ENCODE peak calls at places on chromosome X, in seven cellular contexts. Q is GM12878, F is heart right ventricle, J is IMR-90, W is endodermal cell, X is aorta, Y is PC-3. C is an unnamed sample. For H3K36me3, the result is how much of the 10 kb centered on the place peaks cover.

GRCh38 chrX:15356444-15356843 is 21.1 kb upstream of the PIGA start:
- DNase-seq in Y (no peak), J (peak), Q (no peak), X (no peak), W (no peak), F (no peak), C (no peak)

GRCh38 chrX:124347242-124347641 is 879 bp downstream of the SH2D1A start:
- DNase-seq in W (no peak), X (no peak), Y (no peak), J (no peak), Q (no peak), F (no peak), C (no peak)

GRCh38 chrX:42975906-42976305 is 197.9 kb upstream of the PPP1R2C start:
- DNase-seq in X (no peak), J (no peak), W (no peak), F (no peak), Q (no peak), Y (no peak), C (no peak)

GRCh38 chrX:118448273-118448783 is 47.3 kb upstream of the DOCK11 start:
- DNase-seq in Q (no peak), J (peak), F (no peak), W (no peak), X (no peak), Y (no peak), C (no peak)

GRCh38 chrX:38726596-38726995 is 74.7 kb upstream of the MID1IP1 start:
- DNase-seq in X (no peak), J (no peak), Q (no peak), W (no peak), F (no peak), Y (no peak), C (no peak)

GRCh38 chrX:21926116-21926515 is 14.4 kb upstream of the SMS start:
- DNase-seq in J (peak), F (no peak), Q (no peak), Y (peak), X (no peak), W (no peak), C (no peak)

GRCh38 chrX:40987413-40987812 is 97.8 kb upstream of the USP9X start:
- DNase-seq in Y (no peak), Q (no peak), W (peak), F (no peak), J (no peak), X (no peak), C (no peak)

GRCh38 chrX:140815868-140816267 is 106.3 kb downstream of the LINC00632 start:
- DNase-seq in Y (peak), W (no peak), J (peak), X (no peak), Q (no peak), F (no peak), C (peak)

GRCh38 chrX:102976793-102977495 is 39.9 kb downstream of the RAB40AL start:
- DNase-seq in F (no peak), Q (no peak), X (no peak), Y (peak), J (peak), W (no peak), C (peak)

GRCh38 chrX:68652327-68652930 is 5.0 kb downstream of the STARD8 start:
- DNase-seq in X (no peak), J (peak), Y (no peak), W (no peak), F (peak), Q (no peak), C (no peak)

GRCh38 chrX:149877636-149878035 is 3.3 kb upstream of the MAGEA8 start:
- DNase-seq in Q (no peak), F (no peak), X (no peak), W (no peak), J (no peak), Y (peak), C (no peak)

GRCh38 chrX:113929004-113929403 is 654.9 kb upstream of the HTR2C start:
- DNase-seq in X (no peak), Y (peak), W (peak), J (peak), F (no peak), Q (no peak), C (no peak)

GRCh38 chrX:84187501-84188319 is at the start of gene RPS6KA6:
- DNase-seq in J (peak), F (peak), Q (no peak), X (peak), Y (peak), W (peak), C (peak)

GRCh38 chrX:153911798-153912197 is 7.3 kb downstream of the AVPR2 start:
- DNase-seq in W (no peak), X (no peak), Q (no peak), F (no peak), J (no peak), Y (no peak), C (no peak)
- H3K36me3 ChIP-seq in W (under half), X (under half), Q (under half), F (under half), J (under half), Y (under half), C (under half)

GRCh38 chrX:78946178-78946896 is 1.1 kb downstream of the P2RY10 start:
- DNase-seq in W (no peak), J (no peak), X (no peak), Y (no peak), Q (no peak), F (no peak), C (no peak)
- H3K4me3 ChIP-seq in W (no peak), J (no peak), X (no peak), Y (no peak), Q (peak), F (no peak), C (no peak)

DNA sequence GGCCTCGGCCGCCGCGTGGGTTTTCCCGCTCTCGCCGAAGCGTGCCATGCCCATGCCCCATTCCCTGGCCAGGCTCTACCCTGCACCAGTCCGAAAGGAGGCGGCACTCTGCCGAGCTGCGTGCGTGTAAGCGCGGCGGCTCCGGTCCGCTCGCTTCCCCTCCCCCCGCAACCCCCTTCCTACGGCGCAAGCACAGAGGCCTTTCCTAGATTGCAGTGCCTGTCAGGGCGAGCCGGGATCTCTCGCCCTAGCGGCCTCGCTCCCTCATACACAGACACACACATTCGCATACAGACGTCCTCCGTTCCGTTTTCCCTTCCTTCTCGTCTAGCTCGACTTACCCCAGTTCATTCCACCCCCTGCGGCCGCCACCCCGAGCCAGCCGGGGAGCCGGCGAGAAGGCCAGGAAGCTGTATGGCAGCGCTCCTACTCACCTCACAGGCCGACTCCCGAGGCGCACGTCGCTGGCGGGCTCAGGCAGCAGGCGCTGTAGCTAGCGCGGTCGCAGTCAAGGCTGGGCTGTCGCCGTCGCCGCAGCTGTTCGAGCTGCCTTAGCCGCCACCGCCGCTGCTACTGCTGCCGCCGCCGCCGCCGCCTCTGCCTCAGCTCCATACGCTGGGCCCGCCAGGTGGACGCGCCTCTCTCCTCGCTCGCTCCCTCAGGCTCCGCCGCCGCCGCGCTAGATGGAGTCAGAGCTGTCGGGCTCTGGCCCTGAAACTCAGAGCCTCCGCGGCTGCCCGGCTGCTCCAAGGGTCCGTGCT is 623 bp downstream of the NEXMIF start:
- DNase-seq in X (peak), Y (no peak), F (peak), Q (no peak), W (peak), J (no peak), C (peak)
- H3K27ac ChIP-seq in X (peak), Y (no peak), F (no peak), Q (peak), W (no peak), J (no peak), C (peak)

DNA sequence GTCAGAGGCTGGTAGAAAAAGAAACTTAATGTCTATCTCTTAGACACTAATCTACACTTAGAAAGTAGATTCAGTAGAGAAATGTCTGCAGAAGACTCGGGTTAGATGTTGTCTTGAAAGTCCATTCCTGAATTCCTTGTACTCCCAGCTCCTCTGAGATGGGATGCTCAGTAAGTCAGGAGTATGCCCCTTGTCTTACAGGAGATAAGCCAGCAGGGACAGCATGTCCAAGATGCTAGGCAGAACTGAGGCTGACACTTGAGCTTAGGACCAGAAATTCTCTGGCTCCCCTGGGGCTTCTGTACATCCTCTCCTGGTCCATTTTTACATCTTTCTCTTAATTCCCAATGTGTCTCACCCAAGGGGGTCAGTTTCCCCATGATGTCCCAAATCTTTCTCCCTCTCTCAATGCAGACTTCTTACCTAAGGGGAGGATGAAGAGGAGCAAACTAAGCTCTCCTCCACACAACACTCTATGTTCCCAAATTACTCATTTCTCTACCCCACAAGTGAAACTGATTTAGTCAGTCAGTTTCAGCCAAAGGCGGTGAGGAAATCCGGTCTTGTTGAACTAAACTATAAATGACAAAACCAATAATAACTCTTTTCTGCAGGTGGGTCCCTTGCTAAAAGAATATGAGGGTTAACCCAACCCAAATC is 558.2 kb upstream of the DIPK2B start:
- DNase-seq in Y (peak), Q (peak), W (no peak), F (no peak), X (no peak), J (peak), C (no peak)
- H3K36me3 ChIP-seq in Y (half or more), Q (under half), W (under half), F (under half), X (under half), J (under half), C (under half)

GRCh38 chrX:65677954-65678469 is 10.6 kb downstream of the MSN start:
- DNase-seq in Y (peak), J (peak), Q (no peak), W (no peak), F (no peak), X (no peak), C (no peak)
- H3K4me3 ChIP-seq in Y (peak), J (no peak), Q (peak), W (no peak), F (no peak), X (no peak), C (no peak)

GRCh38 chrX:49160908-49161307 is 1.6 kb upstream of the MAGIX start:
- DNase-seq in W (no peak), Q (no peak), Y (no peak), J (no peak), F (no peak), X (no peak), C (no peak)

GRCh38 chrX:49153467-49153866 is 9.1 kb upstream of the MAGIX start:
- DNase-seq in Q (no peak), J (no peak), X (no peak), Y (no peak), W (no peak), F (no peak), C (no peak)

GRCh38 chrX:49157194-49157593 is 5.4 kb upstream of the MAGIX start:
- DNase-seq in Q (no peak), X (peak), J (no peak), Y (no peak), W (peak), F (no peak), C (no peak)

GRCh38 chrX:49155900-49156837 is 6.4 kb upstream of the MAGIX start:
- DNase-seq in W (peak), J (peak), X (peak), Q (no peak), Y (peak), F (peak), C (peak)

DNA sequence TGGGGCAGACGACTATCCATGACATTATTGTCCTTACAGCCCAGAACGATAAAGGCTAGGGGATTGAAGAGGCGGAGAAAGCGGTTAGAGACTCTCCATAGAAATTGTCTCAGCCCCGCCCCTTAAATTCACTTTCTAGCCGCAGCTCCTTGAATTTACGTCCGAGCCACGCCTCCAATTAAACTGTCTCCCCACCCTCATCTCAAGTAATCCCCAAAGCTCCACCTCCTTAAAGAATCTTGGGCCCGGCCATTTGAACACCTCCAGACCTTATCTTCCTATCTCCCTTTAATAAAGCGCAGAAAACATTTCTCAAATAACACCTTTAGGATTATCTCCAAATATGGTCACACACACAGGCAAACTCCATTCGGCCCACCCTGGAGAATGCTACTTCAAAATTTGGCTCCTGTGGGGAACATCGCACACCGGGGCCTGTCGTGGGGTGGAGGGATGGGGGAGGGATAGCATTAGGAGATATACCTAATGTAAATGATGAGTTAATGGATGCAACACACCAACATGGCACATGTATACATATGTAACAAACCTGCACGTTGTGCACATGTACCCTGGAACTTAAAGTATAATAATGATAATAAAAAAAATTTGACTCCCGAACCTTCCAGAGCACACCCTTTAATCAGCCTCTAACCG is 7.2 kb upstream of the MAGIX start:
- DNase-seq in W (peak), X (peak), Y (peak), Q (no peak), F (no peak), J (peak), C (no peak)
- H3K27ac ChIP-seq in W (peak), X (peak), Y (peak), Q (no peak), F (peak), J (peak), C (peak)

GRCh38 chrX:1483843-1484637 is 31.3 kb upstream of the ASMTL start:
- DNase-seq in Q (peak), F (no peak), W (no peak), X (peak), J (no peak), Y (no peak), C (no peak)
- H3K36me3 ChIP-seq in Q (under half), F (under half), W (under half), X (under half), J (under half), Y (under half), C (under half)

C was measured in pancreas.